ENCODE peak calls at places on chromosomes 5 and 9, in five cellular contexts. One of them, this sample, is unnamed. For H3K4me1, the result is how much of the 10 kb centered on the place peaks cover.

GRCh38 chr5:79242242-79243039 is 6.5 kb downstream of the JMY start:
- DNase-seq in ovary: no peak
- DNase-seq in body of pancreas: no peak
- DNase-seq in upper lobe of left lung: no peak
- DNase-seq in suprapubic skin: no peak
- DNase-seq in this sample: no peak

GRCh38 chr5:32531885-32532520 is 53.4 kb upstream of the SUB1 start:
- DNase-seq in body of pancreas: no peak
- DNase-seq in ovary: no peak
- DNase-seq in upper lobe of left lung: no peak
- DNase-seq in suprapubic skin: no peak
- DNase-seq in this sample: no peak

GRCh38 chr9:92647671-92648446 is 22.1 kb downstream of the IPPK start:
- DNase-seq in suprapubic skin: peak
- DNase-seq in upper lobe of left lung: no peak
- DNase-seq in body of pancreas: no peak
- DNase-seq in ovary: peak
- DNase-seq in this sample: no peak

GRCh38 chr9:38068616-38068865 is 486 bp downstream of the SHB start:
- DNase-seq in ovary: peak
- DNase-seq in body of pancreas: peak
- DNase-seq in suprapubic skin: no peak
- DNase-seq in upper lobe of left lung: no peak
- DNase-seq in this sample: no peak

GRCh38 chr5:109921735-109922395 is 232.1 kb downstream of the MAN2A1 start:
- DNase-seq in upper lobe of left lung: peak
- DNase-seq in body of pancreas: no peak
- DNase-seq in suprapubic skin: no peak
- DNase-seq in ovary: no peak
- DNase-seq in this sample: no peak

GRCh38 chr9:98875536-98875935 is 68.1 kb downstream of the GALNT12 start:
- DNase-seq in ovary: no peak
- DNase-seq in body of pancreas: no peak
- DNase-seq in upper lobe of left lung: no peak
- DNase-seq in suprapubic skin: no peak
- DNase-seq in this sample: peak

GRCh38 chr9:96646081-96646991 is 8.8 kb downstream of the PRXL2C start:
- DNase-seq in body of pancreas: no peak
- DNase-seq in suprapubic skin: peak
- DNase-seq in ovary: no peak
- DNase-seq in upper lobe of left lung: peak
- DNase-seq in this sample: no peak

GRCh38 chr9:117624106-117624505 is 80.1 kb upstream of the TLR4 start:
- DNase-seq in body of pancreas: no peak
- DNase-seq in upper lobe of left lung: no peak
- DNase-seq in ovary: no peak
- DNase-seq in suprapubic skin: no peak
- DNase-seq in this sample: no peak

GRCh38 chr9:93096131-93096802 is at the start of gene CARD19:
- DNase-seq in suprapubic skin: peak
- DNase-seq in upper lobe of left lung: peak
- DNase-seq in body of pancreas: peak
- DNase-seq in ovary: peak
- DNase-seq in this sample: peak

GRCh38 chr5:134063421-134063820 is 51.1 kb upstream of the TCF7 start:
- DNase-seq in ovary: no peak
- DNase-seq in upper lobe of left lung: no peak
- DNase-seq in suprapubic skin: no peak
- DNase-seq in body of pancreas: no peak
- DNase-seq in this sample: no peak

DNA sequence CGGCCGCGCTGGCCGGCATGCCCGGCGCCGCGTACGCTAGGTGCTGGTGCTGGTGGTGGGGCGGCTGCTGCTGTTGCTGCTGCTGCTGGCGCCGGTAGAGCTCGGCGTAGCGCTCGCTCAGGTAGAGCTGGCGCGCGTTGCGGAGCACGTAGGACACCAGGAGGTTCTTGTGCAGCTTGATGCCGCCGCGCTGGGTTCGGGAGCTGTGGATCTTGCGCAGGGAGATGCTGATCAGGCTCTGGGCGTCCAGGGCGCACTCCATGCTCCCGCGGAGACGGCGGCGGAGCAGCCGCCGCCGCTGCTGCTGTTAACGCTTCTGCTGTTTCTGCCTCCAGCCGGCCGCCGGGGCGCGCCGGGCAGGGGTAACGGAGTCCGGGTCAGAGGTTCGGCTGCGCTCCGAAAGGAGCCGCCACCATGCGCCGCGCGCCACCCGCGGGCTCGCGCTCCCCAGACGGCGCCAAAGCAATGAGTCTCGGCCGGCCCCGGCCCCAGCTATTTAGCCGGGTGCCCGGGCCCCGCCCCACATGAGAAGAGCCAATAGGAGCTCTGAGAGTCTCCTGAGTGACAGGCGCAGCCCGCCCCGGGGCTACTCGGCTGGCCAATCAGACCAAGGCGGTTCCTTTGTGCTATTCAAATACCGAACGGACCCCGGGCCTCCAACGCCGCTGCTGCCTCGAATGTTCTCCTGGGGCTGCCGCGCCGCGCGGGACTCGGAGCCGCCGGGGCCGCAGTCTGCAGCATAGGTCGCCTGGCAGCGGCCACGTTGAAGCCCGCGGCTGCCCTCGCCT is at the start of gene IER5L:
- DNase-seq in body of pancreas: peak
- DNase-seq in ovary: peak
- DNase-seq in suprapubic skin: peak
- DNase-seq in upper lobe of left lung: peak
- DNase-seq in this sample: peak
- TF ChIP-seq CTCF in body of pancreas: peak
- TF ChIP-seq CTCF in ovary: peak
- TF ChIP-seq CTCF in suprapubic skin: no peak
- TF ChIP-seq CTCF in upper lobe of left lung: no peak
- TF ChIP-seq CTCF in this sample: no peak

GRCh38 chr5:138803285-138803684 is 50.1 kb downstream of the CTNNA1 start:
- DNase-seq in upper lobe of left lung: no peak
- DNase-seq in body of pancreas: no peak
- DNase-seq in suprapubic skin: no peak
- DNase-seq in ovary: no peak
- DNase-seq in this sample: peak

GRCh38 chr5:138807182-138807581 is 54.0 kb downstream of the CTNNA1 start:
- DNase-seq in body of pancreas: no peak
- DNase-seq in upper lobe of left lung: no peak
- DNase-seq in ovary: no peak
- DNase-seq in suprapubic skin: no peak
- DNase-seq in this sample: no peak

GRCh38 chr5:138809391-138809790 is 56.2 kb downstream of the CTNNA1 start:
- DNase-seq in upper lobe of left lung: no peak
- DNase-seq in ovary: no peak
- DNase-seq in suprapubic skin: no peak
- DNase-seq in body of pancreas: no peak
- DNase-seq in this sample: no peak

GRCh38 chr5:138803935-138804334 is 50.7 kb downstream of the CTNNA1 start:
- DNase-seq in body of pancreas: no peak
- DNase-seq in upper lobe of left lung: no peak
- DNase-seq in suprapubic skin: no peak
- DNase-seq in ovary: no peak
- DNase-seq in this sample: no peak

GRCh38 chr5:138805096-138805495 is 51.9 kb downstream of the CTNNA1 start:
- DNase-seq in ovary: no peak
- DNase-seq in suprapubic skin: no peak
- DNase-seq in upper lobe of left lung: no peak
- DNase-seq in body of pancreas: no peak
- DNase-seq in this sample: no peak
- TF ChIP-seq POLR2A in ovary: no peak
- TF ChIP-seq POLR2A in suprapubic skin: no peak
- TF ChIP-seq POLR2A in upper lobe of left lung: no peak
- TF ChIP-seq POLR2A in body of pancreas: no peak
- TF ChIP-seq POLR2A in this sample: no peak

GRCh38 chr5:96256795-96257470 is 176.1 kb downstream of the PCSK1 start:
- DNase-seq in upper lobe of left lung: no peak
- DNase-seq in suprapubic skin: peak
- DNase-seq in ovary: no peak
- DNase-seq in body of pancreas: no peak
- DNase-seq in this sample: peak
- H3K4me1 ChIP-seq in upper lobe of left lung: under half
- H3K4me1 ChIP-seq in suprapubic skin: under half
- H3K4me1 ChIP-seq in ovary: under half
- H3K4me1 ChIP-seq in body of pancreas: under half
- H3K4me1 ChIP-seq in this sample: under half

DNA sequence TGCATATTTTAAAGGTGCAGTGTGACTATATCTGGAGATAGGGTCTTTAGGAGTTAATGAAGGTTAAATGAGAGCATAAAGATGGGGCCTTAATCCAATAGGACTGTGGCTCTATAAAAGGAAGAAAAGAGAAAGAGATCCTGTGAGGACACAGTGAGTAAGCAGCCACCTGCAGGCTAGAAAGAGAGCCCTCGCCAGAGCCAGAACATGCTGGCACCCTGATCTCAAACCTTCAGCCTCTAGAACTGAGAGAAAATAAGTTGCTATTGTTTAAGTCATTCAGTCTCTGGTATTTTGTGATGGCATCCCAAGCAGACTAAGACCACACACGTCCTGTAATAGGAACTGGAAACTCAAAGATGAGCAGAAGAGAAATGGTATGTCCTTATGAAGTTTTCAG is 41.0 kb downstream of the RNF180 start:
- DNase-seq in ovary: no peak
- DNase-seq in suprapubic skin: no peak
- DNase-seq in body of pancreas: no peak
- DNase-seq in upper lobe of left lung: no peak
- DNase-seq in this sample: no peak
- TF ChIP-seq CTCF in ovary: no peak
- TF ChIP-seq CTCF in suprapubic skin: no peak
- TF ChIP-seq CTCF in body of pancreas: no peak
- TF ChIP-seq CTCF in upper lobe of left lung: no peak
- TF ChIP-seq CTCF in this sample: no peak

GRCh38 chr5:220008-220407 is 1.9 kb downstream of the SDHA start:
- DNase-seq in upper lobe of left lung: no peak
- DNase-seq in suprapubic skin: no peak
- DNase-seq in body of pancreas: no peak
- DNase-seq in ovary: no peak
- DNase-seq in this sample: no peak

GRCh38 chr5:218457-219289 is 553 bp downstream of the SDHA start:
- DNase-seq in body of pancreas: peak
- DNase-seq in ovary: peak
- DNase-seq in upper lobe of left lung: peak
- DNase-seq in suprapubic skin: no peak
- DNase-seq in this sample: peak

GRCh38 chr5:219492-219891 is 1.4 kb downstream of the SDHA start:
- DNase-seq in body of pancreas: no peak
- DNase-seq in ovary: no peak
- DNase-seq in suprapubic skin: no peak
- DNase-seq in upper lobe of left lung: no peak
- DNase-seq in this sample: no peak

GRCh38 chr5:213803-214395 is 4.1 kb downstream of the CCDC127 start:
- DNase-seq in suprapubic skin: no peak
- DNase-seq in upper lobe of left lung: no peak
- DNase-seq in body of pancreas: no peak
- DNase-seq in ovary: no peak
- DNase-seq in this sample: no peak

DNA sequence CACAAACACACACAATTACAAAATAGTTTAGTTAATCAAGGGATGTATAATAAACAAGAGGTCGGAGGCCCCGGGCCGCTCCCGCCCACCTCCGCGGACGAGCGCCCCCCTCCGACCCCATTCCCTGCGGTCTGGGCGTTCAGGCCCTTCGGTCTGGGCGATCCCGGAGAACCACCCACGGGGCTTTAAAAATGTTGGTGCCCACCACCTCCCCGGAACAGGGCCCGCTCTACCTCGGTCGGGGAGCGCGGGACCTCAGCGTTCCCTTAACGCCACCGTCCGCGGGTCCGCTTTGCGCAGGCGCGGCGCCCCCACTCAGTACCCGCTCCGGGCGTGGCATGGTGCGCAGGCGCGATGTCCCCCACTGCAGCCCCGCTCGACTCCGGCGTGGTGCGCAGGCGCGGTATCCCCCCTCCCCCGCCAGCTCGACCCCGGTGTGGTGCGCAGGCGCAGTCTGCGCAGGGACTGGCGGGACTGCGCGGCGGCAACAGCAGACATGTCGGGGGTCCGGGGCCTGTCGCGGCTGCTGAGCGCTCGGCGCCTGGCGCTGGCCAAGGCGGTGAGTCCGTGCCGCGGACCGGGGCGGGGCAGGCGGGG is at the start of the genes CCDC127 and SDHA:
- DNase-seq in suprapubic skin: peak
- DNase-seq in upper lobe of left lung: peak
- DNase-seq in ovary: peak
- DNase-seq in body of pancreas: peak
- DNase-seq in this sample: peak
- TF ChIP-seq POLR2A in suprapubic skin: no peak
- TF ChIP-seq POLR2A in upper lobe of left lung: no peak
- TF ChIP-seq POLR2A in ovary: peak
- TF ChIP-seq POLR2A in body of pancreas: peak
- TF ChIP-seq POLR2A in this sample: peak